ENCODE peak calls at places on chromosomes 6 and 20, in eight cellular contexts. One of them, this sample, is unnamed.

GRCh38 chr20:46746972-46747371 is 37.5 kb downstream of the SLC2A10 start:
- DNase-seq in fibroblast of mammary gland: peak
- DNase-seq in occipital lobe: no peak
- DNase-seq in CD8-positive, alpha-beta T cell: no peak
- DNase-seq in KG1: no peak
- DNase-seq in activated CD4-positive, alpha-beta T cell treated with anti-CD3 and anti-CD28 coated beads, Interleukin-2, amount 50 U/mL, for 24 hours: no peak
- DNase-seq in OCI-LY7: no peak
- DNase-seq in stimulated activated CD4-positive, alpha-beta T cell treated with anti-CD3 and anti-CD28 coated beads, Interleukin-2, amount 100 ng/mL, for 48 hours: no peak
- DNase-seq in this sample: no peak

GRCh38 chr20:51054233-51054632 is 31.3 kb upstream of the KCNG1 start:
- DNase-seq in fibroblast of mammary gland: no peak
- DNase-seq in occipital lobe: no peak
- DNase-seq in CD8-positive, alpha-beta T cell: no peak
- DNase-seq in KG1: no peak
- DNase-seq in activated CD4-positive, alpha-beta T cell treated with anti-CD3 and anti-CD28 coated beads, Interleukin-2, amount 50 U/mL, for 24 hours: no peak
- DNase-seq in OCI-LY7: no peak
- DNase-seq in stimulated activated CD4-positive, alpha-beta T cell treated with anti-CD3 and anti-CD28 coated beads, Interleukin-2, amount 100 ng/mL, for 48 hours: no peak
- DNase-seq in this sample: no peak

GRCh38 chr6:28880894-28881780 is 42.6 kb downstream of the TRIM27 start:
- DNase-seq in fibroblast of mammary gland: peak
- DNase-seq in occipital lobe: peak
- DNase-seq in CD8-positive, alpha-beta T cell: peak
- DNase-seq in KG1: peak
- DNase-seq in activated CD4-positive, alpha-beta T cell treated with anti-CD3 and anti-CD28 coated beads, Interleukin-2, amount 50 U/mL, for 24 hours: peak
- DNase-seq in OCI-LY7: peak
- DNase-seq in stimulated activated CD4-positive, alpha-beta T cell treated with anti-CD3 and anti-CD28 coated beads, Interleukin-2, amount 100 ng/mL, for 48 hours: peak
- DNase-seq in this sample: peak

GRCh38 chr6:169839898-169840631 is 88.6 kb downstream of the ERMARD start:
- DNase-seq in fibroblast of mammary gland: no peak
- DNase-seq in occipital lobe: no peak
- DNase-seq in CD8-positive, alpha-beta T cell: no peak
- DNase-seq in KG1: no peak
- DNase-seq in activated CD4-positive, alpha-beta T cell treated with anti-CD3 and anti-CD28 coated beads, Interleukin-2, amount 50 U/mL, for 24 hours: no peak
- DNase-seq in OCI-LY7: no peak
- DNase-seq in stimulated activated CD4-positive, alpha-beta T cell treated with anti-CD3 and anti-CD28 coated beads, Interleukin-2, amount 100 ng/mL, for 48 hours: no peak
- DNase-seq in this sample: peak

GRCh38 chr6:24936641-24937317 is 1.0 kb upstream of the RIPOR2 start:
- DNase-seq in fibroblast of mammary gland: peak
- DNase-seq in occipital lobe: no peak
- DNase-seq in CD8-positive, alpha-beta T cell: peak
- DNase-seq in KG1: no peak
- DNase-seq in activated CD4-positive, alpha-beta T cell treated with anti-CD3 and anti-CD28 coated beads, Interleukin-2, amount 50 U/mL, for 24 hours: no peak
- DNase-seq in OCI-LY7: no peak
- DNase-seq in stimulated activated CD4-positive, alpha-beta T cell treated with anti-CD3 and anti-CD28 coated beads, Interleukin-2, amount 100 ng/mL, for 48 hours: no peak
- DNase-seq in this sample: no peak

GRCh38 chr20:50187403-50188051 is 3.1 kb upstream of the CEBPB start:
- DNase-seq in fibroblast of mammary gland: peak
- DNase-seq in occipital lobe: no peak
- DNase-seq in CD8-positive, alpha-beta T cell: no peak
- DNase-seq in KG1: no peak
- DNase-seq in activated CD4-positive, alpha-beta T cell treated with anti-CD3 and anti-CD28 coated beads, Interleukin-2, amount 50 U/mL, for 24 hours: no peak
- DNase-seq in OCI-LY7: no peak
- DNase-seq in stimulated activated CD4-positive, alpha-beta T cell treated with anti-CD3 and anti-CD28 coated beads, Interleukin-2, amount 100 ng/mL, for 48 hours: no peak
- DNase-seq in this sample: peak

GRCh38 chr20:51725584-51726176 is 42.5 kb downstream of the ATP9A start:
- DNase-seq in fibroblast of mammary gland: no peak
- DNase-seq in occipital lobe: no peak
- DNase-seq in CD8-positive, alpha-beta T cell: no peak
- DNase-seq in KG1: no peak
- DNase-seq in activated CD4-positive, alpha-beta T cell treated with anti-CD3 and anti-CD28 coated beads, Interleukin-2, amount 50 U/mL, for 24 hours: no peak
- DNase-seq in OCI-LY7: no peak
- DNase-seq in stimulated activated CD4-positive, alpha-beta T cell treated with anti-CD3 and anti-CD28 coated beads, Interleukin-2, amount 100 ng/mL, for 48 hours: no peak
- DNase-seq in this sample: no peak

GRCh38 chr6:38020593-38020992 is 201.1 kb downstream of the ZFAND3 start:
- DNase-seq in fibroblast of mammary gland: no peak
- DNase-seq in occipital lobe: no peak
- DNase-seq in CD8-positive, alpha-beta T cell: no peak
- DNase-seq in KG1: no peak
- DNase-seq in activated CD4-positive, alpha-beta T cell treated with anti-CD3 and anti-CD28 coated beads, Interleukin-2, amount 50 U/mL, for 24 hours: no peak
- DNase-seq in OCI-LY7: no peak
- DNase-seq in stimulated activated CD4-positive, alpha-beta T cell treated with anti-CD3 and anti-CD28 coated beads, Interleukin-2, amount 100 ng/mL, for 48 hours: no peak
- DNase-seq in this sample: no peak

GRCh38 chr6:158230967-158231550 is 62.9 kb downstream of the GTF2H5 start:
- DNase-seq in fibroblast of mammary gland: no peak
- DNase-seq in occipital lobe: no peak
- DNase-seq in CD8-positive, alpha-beta T cell: no peak
- DNase-seq in KG1: no peak
- DNase-seq in activated CD4-positive, alpha-beta T cell treated with anti-CD3 and anti-CD28 coated beads, Interleukin-2, amount 50 U/mL, for 24 hours: no peak
- DNase-seq in OCI-LY7: no peak
- DNase-seq in stimulated activated CD4-positive, alpha-beta T cell treated with anti-CD3 and anti-CD28 coated beads, Interleukin-2, amount 100 ng/mL, for 48 hours: no peak
- DNase-seq in this sample: no peak

This sample was measured in left ventricle myocardium superior.